ENCODE peak calls at places on chromosomes 1 and 21, in four cellular contexts. One of them, this sample, is unnamed.

GRCh38 chr1:113692342-113692741 is 66.9 kb downstream of the PHTF1 start:
- DNase-seq in IMR-90: no peak
- DNase-seq in mesendoderm: no peak
- DNase-seq in H1: no peak
- DNase-seq in this sample: no peak

GRCh38 chr21:39518055-39518844 is 66.5 kb downstream of the SH3BGR start:
- DNase-seq in mesendoderm: peak
- DNase-seq in H1: peak
- DNase-seq in IMR-90: peak
- DNase-seq in this sample: peak

GRCh38 chr1:174692313-174692712 is 244.5 kb downstream of the GPR52 start:
- DNase-seq in IMR-90: peak
- DNase-seq in mesendoderm: peak
- DNase-seq in H1: no peak
- DNase-seq in this sample: no peak

GRCh38 chr1:162187676-162188075 is 118.2 kb downstream of the NOS1AP start:
- DNase-seq in IMR-90: no peak
- DNase-seq in mesendoderm: no peak
- DNase-seq in H1: no peak
- DNase-seq in this sample: no peak

GRCh38 chr1:116330846-116331245 is 42.2 kb upstream of the ATP1A1 start:
- DNase-seq in IMR-90: no peak
- DNase-seq in mesendoderm: no peak
- DNase-seq in H1: no peak
- DNase-seq in this sample: no peak

GRCh38 chr1:32199043-32199716 is 1.2 kb upstream of the CCDC28B start:
- DNase-seq in mesendoderm: no peak
- DNase-seq in IMR-90: no peak
- DNase-seq in H1: no peak
- DNase-seq in this sample: no peak

GRCh38 chr1:222919478-222919865 is 104.6 kb downstream of the DISP1 start:
- DNase-seq in mesendoderm: no peak
- DNase-seq in IMR-90: peak
- DNase-seq in H1: no peak
- DNase-seq in this sample: no peak

GRCh38 chr1:193123751-193124150 is 1.9 kb downstream of the CDC73 start:
- DNase-seq in IMR-90: no peak
- DNase-seq in H1: no peak
- DNase-seq in mesendoderm: peak
- DNase-seq in this sample: no peak

GRCh38 chr1:156097499-156098178 is 15.4 kb upstream of the MEX3A start:
- DNase-seq in mesendoderm: no peak
- DNase-seq in H1: no peak
- DNase-seq in IMR-90: no peak
- DNase-seq in this sample: no peak

GRCh38 chr1:91789273-91789997 is 96.5 kb downstream of the TGFBR3 start:
- DNase-seq in mesendoderm: no peak
- DNase-seq in H1: no peak
- DNase-seq in IMR-90: no peak
- DNase-seq in this sample: no peak

GRCh38 chr1:75901371-75901770 is 30.8 kb downstream of the ASB17 start:
- DNase-seq in IMR-90: no peak
- DNase-seq in mesendoderm: no peak
- DNase-seq in H1: no peak
- DNase-seq in this sample: no peak

GRCh38 chr1:11652203-11652780 is 1.9 kb downstream of the FBXO2 start:
- DNase-seq in H1: peak
- DNase-seq in IMR-90: no peak
- DNase-seq in mesendoderm: no peak
- DNase-seq in this sample: no peak

GRCh38 chr1:53628286-53628955 is 110.5 kb downstream of the GLIS1 start:
- DNase-seq in mesendoderm: no peak
- DNase-seq in IMR-90: no peak
- DNase-seq in H1: peak
- DNase-seq in this sample: peak

GRCh38 chr21:35139382-35139715 is 90.2 kb upstream of the RUNX1 start:
- DNase-seq in mesendoderm: no peak
- DNase-seq in H1: no peak
- DNase-seq in IMR-90: no peak
- DNase-seq in this sample: no peak
- H4K8ac ChIP-seq in mesendoderm: no peak
- H4K8ac ChIP-seq in H1: no peak
- H4K8ac ChIP-seq in IMR-90: no peak
- H4K8ac ChIP-seq in this sample: no peak

GRCh38 chr1:2049225-2049516 is 1.0 kb upstream of the PRKCZ start:
- DNase-seq in mesendoderm: no peak
- DNase-seq in IMR-90: no peak
- DNase-seq in H1: no peak
- DNase-seq in this sample: no peak

GRCh38 chr1:2047749-2048729 is 2.2 kb upstream of the PRKCZ start:
- DNase-seq in IMR-90: no peak
- DNase-seq in H1: peak
- DNase-seq in mesendoderm: no peak
- DNase-seq in this sample: no peak

GRCh38 chr1:2050482-2050792 is 226 bp downstream of the PRKCZ start:
- DNase-seq in H1: no peak
- DNase-seq in IMR-90: no peak
- DNase-seq in mesendoderm: peak
- DNase-seq in this sample: no peak

GRCh38 chr1:2050793-2051682 is 827 bp downstream of the PRKCZ start:
- DNase-seq in mesendoderm: peak
- DNase-seq in H1: no peak
- DNase-seq in IMR-90: no peak
- DNase-seq in this sample: no peak

DNA sequence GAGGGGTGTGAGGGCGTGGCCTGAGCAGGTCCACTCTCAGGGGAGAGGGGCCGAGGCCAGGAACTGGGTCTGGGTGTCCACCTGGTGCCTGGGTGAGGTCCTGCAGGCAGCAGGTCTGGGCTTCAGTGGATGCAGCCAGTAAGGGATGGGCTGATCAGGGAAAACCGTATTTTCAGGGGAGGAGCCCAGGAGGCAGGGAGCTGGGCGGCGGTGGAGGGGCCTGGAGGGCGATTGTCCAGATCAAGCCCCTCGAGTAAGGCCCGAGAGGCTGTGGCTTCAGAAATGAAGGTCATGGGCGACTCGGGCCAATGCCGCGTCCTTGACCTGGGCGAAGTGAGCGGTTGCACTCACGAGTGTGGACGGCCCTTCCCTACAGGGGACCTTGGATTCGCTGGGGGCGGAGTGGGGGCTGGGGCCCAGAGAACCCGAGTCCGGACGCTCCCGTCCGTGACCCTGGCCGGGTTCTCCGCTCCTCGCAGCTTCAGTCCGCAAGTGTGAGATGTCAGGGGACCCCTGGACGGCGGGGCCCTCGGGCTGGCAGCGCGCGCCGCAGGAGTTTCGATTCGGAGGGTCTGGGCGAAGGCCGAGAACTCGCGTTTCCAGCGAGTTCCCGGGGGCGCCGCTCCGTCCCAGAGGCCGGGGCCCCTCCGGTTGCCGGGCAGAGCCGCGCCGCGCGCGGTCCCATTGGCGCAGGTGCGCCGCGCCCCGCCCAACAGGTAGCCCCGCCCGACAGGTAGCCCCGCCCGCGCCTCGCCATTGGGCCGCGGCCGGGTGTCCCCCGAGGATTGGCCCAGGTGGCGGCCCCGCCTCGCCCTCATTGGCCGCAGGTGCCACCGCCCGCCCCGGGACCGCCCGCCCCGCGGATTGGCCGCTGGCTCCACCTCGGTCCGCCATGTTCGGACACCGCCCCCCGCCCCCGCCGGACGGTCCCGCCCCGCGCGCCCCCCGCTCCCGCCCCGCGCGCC is at the start of gene PRKCZ:
- DNase-seq in mesendoderm: peak
- DNase-seq in IMR-90: no peak
- DNase-seq in H1: peak
- DNase-seq in this sample: peak
- H2BK120ac ChIP-seq in mesendoderm: no peak
- H2BK120ac ChIP-seq in IMR-90: no peak
- H2BK120ac ChIP-seq in H1: peak
- H2BK120ac ChIP-seq in this sample: no peak

DNA sequence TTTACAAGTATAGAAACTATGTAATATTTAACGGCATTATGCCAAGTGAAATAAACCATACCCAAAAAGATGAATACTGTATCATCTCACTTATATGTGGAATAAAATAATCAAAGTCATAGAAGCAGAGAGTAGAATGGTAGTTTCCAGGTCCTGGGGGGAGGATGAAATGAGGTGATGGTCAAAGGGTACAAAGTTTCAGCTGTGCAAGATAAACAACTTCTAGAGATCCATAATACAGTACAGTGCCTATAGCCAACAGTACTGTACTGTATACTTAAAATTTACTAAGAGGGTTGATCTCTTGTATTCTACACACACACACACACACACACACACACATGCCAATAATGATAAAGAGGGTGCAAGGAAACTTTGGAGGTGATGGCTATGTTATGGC is 3.0 kb upstream of the ADAM30 start:
- DNase-seq in H1: no peak
- DNase-seq in IMR-90: no peak
- DNase-seq in mesendoderm: no peak
- DNase-seq in this sample: no peak
- H3K56ac ChIP-seq in H1: no peak
- H3K56ac ChIP-seq in IMR-90: no peak
- H3K56ac ChIP-seq in mesendoderm: no peak
- H3K56ac ChIP-seq in this sample: no peak

GRCh38 chr1:44784094-44785026 is 3.6 kb downstream of the BEST4 start:
- DNase-seq in mesendoderm: peak
- DNase-seq in IMR-90: no peak
- DNase-seq in H1: peak
- DNase-seq in this sample: peak
- H4K8ac ChIP-seq in mesendoderm: no peak
- H4K8ac ChIP-seq in IMR-90: peak
- H4K8ac ChIP-seq in H1: peak
- H4K8ac ChIP-seq in this sample: no peak

GRCh38 chr1:218499021-218499691 is 154.0 kb downstream of the TGFB2 start:
- DNase-seq in H1: no peak
- DNase-seq in mesendoderm: no peak
- DNase-seq in IMR-90: peak
- DNase-seq in this sample: no peak

GRCh38 chr1:218499911-218500310 is 154.8 kb downstream of the TGFB2 start:
- DNase-seq in mesendoderm: peak
- DNase-seq in H1: no peak
- DNase-seq in IMR-90: no peak
- DNase-seq in this sample: peak

GRCh38 chr1:218495931-218496330 is 150.8 kb downstream of the TGFB2 start:
- DNase-seq in H1: no peak
- DNase-seq in IMR-90: no peak
- DNase-seq in mesendoderm: no peak
- DNase-seq in this sample: no peak

GRCh38 chr1:218496561-218496960 is 151.4 kb downstream of the TGFB2 start:
- DNase-seq in H1: no peak
- DNase-seq in mesendoderm: peak
- DNase-seq in IMR-90: peak
- DNase-seq in this sample: no peak

GRCh38 chr1:218498061-218498938 is 153.2 kb downstream of the TGFB2 start:
- DNase-seq in H1: no peak
- DNase-seq in IMR-90: peak
- DNase-seq in mesendoderm: peak
- DNase-seq in this sample: no peak
- H2BK120ac ChIP-seq in H1: no peak
- H2BK120ac ChIP-seq in IMR-90: peak
- H2BK120ac ChIP-seq in mesendoderm: peak
- H2BK120ac ChIP-seq in this sample: no peak

GRCh38 chr1:203797216-203797615 is 1.8 kb downstream of the ZBED6 start:
- DNase-seq in H1: no peak
- DNase-seq in mesendoderm: no peak
- DNase-seq in IMR-90: no peak
- DNase-seq in this sample: no peak
- H3K56ac ChIP-seq in H1: no peak
- H3K56ac ChIP-seq in mesendoderm: peak
- H3K56ac ChIP-seq in IMR-90: no peak
- H3K56ac ChIP-seq in this sample: no peak

DNA sequence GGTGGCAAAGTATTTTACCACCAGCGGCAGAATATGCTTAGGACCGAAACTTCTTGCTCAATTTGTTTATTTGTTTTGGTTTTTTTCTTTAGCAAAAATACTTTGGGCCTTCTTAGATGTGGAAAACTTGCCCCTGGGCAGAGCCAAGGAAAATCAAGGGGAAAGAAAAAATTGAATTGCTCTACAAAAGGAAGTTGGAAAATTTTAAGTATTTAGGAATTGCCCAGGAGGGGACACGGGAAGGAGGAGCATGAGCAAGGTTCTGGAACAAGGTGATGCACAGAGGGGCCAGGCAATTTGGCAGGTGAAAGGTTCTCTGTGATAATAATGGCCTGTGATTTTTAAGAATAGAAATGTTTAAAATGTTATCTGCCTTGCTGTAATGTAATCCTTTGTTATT is 28.6 kb downstream of the SGIP1 start:
- DNase-seq in IMR-90: no peak
- DNase-seq in mesendoderm: no peak
- DNase-seq in H1: no peak
- DNase-seq in this sample: no peak
- H4K8ac ChIP-seq in IMR-90: peak
- H4K8ac ChIP-seq in mesendoderm: no peak
- H4K8ac ChIP-seq in H1: no peak
- H4K8ac ChIP-seq in this sample: no peak

DNA sequence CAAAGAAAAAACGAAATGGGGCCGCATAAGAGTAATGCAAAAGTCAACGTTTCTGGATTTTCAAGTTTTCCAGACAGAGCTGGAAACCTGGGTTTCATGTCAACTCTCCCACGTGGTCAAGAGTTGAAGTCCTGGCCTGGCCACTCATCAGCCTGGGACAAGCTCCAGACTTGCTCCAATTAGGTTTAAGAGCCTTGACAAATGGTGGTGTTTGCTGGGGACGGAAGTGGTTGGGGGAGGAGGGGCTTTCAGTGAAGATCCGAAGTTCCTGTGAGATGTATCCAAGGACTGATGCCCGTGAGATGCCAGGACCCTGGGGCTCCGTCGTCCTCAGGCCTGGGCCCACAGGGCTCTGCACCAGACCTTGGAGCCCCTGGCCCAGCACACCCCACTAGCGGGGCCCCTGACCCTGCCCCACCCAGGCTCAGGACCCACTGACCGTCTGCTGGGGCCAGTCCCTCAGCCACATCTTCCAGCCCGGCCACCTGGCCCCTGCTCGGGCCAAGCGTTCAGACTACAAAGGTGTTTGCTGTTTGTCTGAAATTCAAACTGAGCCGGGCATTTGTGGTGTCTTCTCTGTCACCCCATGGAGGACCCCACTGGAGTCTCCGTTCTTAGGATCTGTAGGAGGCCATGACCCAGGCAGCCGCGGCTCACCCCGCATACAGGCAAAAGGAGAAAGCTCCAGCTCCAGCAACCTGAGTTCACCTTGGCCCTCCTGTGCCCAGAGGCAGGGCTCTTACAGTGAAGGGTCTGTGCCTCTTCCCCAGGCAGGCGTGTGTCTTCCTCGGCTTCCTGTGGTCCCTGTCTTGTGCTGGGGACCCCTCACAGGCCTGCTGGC is 53.3 kb downstream of the SIK1 start:
- DNase-seq in H1: no peak
- DNase-seq in mesendoderm: no peak
- DNase-seq in IMR-90: no peak
- DNase-seq in this sample: no peak
- H2BK120ac ChIP-seq in H1: no peak
- H2BK120ac ChIP-seq in mesendoderm: no peak
- H2BK120ac ChIP-seq in IMR-90: no peak
- H2BK120ac ChIP-seq in this sample: no peak

GRCh38 chr1:19689131-19689757 is 24.6 kb downstream of the HTR6 start:
- DNase-seq in IMR-90: no peak
- DNase-seq in H1: no peak
- DNase-seq in mesendoderm: no peak
- DNase-seq in this sample: no peak
- H3K56ac ChIP-seq in IMR-90: no peak
- H3K56ac ChIP-seq in H1: no peak
- H3K56ac ChIP-seq in mesendoderm: no peak
- H3K56ac ChIP-seq in this sample: no peak